ENCODE peak calls at places on chromosomes 3 and 15, in six cellular contexts. T is CD8-positive, alpha-beta T cell; O is CD4-positive, CD25-positive, alpha-beta regulatory T cell; S is K562; V is lung; I is OCI-LY7. X is an unnamed sample. For H3K9me3, the result is how much of the 10 kb centered on the place peaks cover.

GRCh38 chr3:141646760-141647561 is 91.1 kb upstream of the RNF7 start:
- DNase-seq in T (no peak), O (no peak), S (peak), V (peak), I (peak), X (no peak)

GRCh38 chr3:111910806-111911205 is 51.7 kb downstream of the PHLDB2 start:
- DNase-seq in T (no peak), O (no peak), S (no peak), V (no peak), I (no peak), X (no peak)

GRCh38 chr15:37084602-37085001 is 15.7 kb downstream of the MEIS2 start:
- DNase-seq in T (no peak), O (no peak), S (no peak), V (no peak), I (no peak), X (no peak)

GRCh38 chr15:75834011-75834410 is 9.2 kb upstream of the UBE2Q2 start:
- DNase-seq in T (no peak), O (no peak), S (no peak), V (no peak), I (no peak), X (no peak)

GRCh38 chr3:107752202-107752990 is 229.6 kb downstream of the BBX start:
- DNase-seq in T (no peak), O (no peak), S (peak), V (no peak), I (peak), X (no peak)

GRCh38 chr3:160331127-160331937 is 67.7 kb downstream of the IFT80 start:
- DNase-seq in T (no peak), O (no peak), S (peak), V (no peak), I (no peak), X (no peak)

GRCh38 chr3:25783661-25784512 is 644 bp upstream of the NGLY1 start:
- DNase-seq in T (no peak), O (no peak), S (peak), V (peak), I (peak), X (no peak)

GRCh38 chr15:70494861-70495571 is 268.3 kb downstream of the UACA start:
- DNase-seq in T (no peak), O (no peak), S (no peak), V (no peak), I (no peak), X (no peak)

GRCh38 chr3:43649365-43649968 is 27.7 kb upstream of the ANO10 start:
- DNase-seq in T (no peak), O (no peak), S (peak), V (no peak), I (no peak), X (no peak)

GRCh38 chr3:155254445-155254844 is 39.0 kb downstream of the STRIT1 start:
- DNase-seq in T (no peak), O (no peak), S (peak), V (no peak), I (no peak), X (no peak)

GRCh38 chr15:82852906-82853635 is 43.6 kb downstream of the WHAMM start:
- DNase-seq in T (no peak), O (no peak), S (no peak), V (no peak), I (no peak), X (no peak)

GRCh38 chr15:60370804-60371700 is 26.7 kb downstream of the ANXA2 start:
- DNase-seq in T (no peak), O (no peak), S (no peak), V (peak), I (no peak), X (no peak)

GRCh38 chr3:39095778-39096177 is 11.6 kb downstream of the GORASP1 start:
- DNase-seq in T (no peak), O (no peak), S (no peak), V (no peak), I (no peak), X (no peak)

GRCh38 chr3:111303760-111304159 is 232.1 kb downstream of the NECTIN3 start:
- DNase-seq in T (no peak), O (no peak), S (no peak), V (no peak), I (no peak), X (no peak)

GRCh38 chr3:24741506-24741905 is 246.9 kb upstream of the THRB start:
- DNase-seq in T (no peak), O (no peak), S (no peak), V (no peak), I (no peak), X (no peak)

GRCh38 chr15:68674975-68675374 is 96.2 kb downstream of the CORO2B start:
- DNase-seq in T (no peak), O (no peak), S (no peak), V (no peak), I (peak), X (no peak)

GRCh38 chr3:150177673-150178378 is 207.1 kb upstream of the PFN2 start:
- DNase-seq in T (no peak), O (no peak), S (no peak), V (no peak), I (no peak), X (no peak)

GRCh38 chr3:155792532-155792931 is 13.5 kb downstream of the C3orf33 start:
- DNase-seq in T (no peak), O (no peak), S (no peak), V (no peak), I (no peak), X (no peak)

GRCh38 chr3:155185623-155186022 is 105.5 kb downstream of the MME start:
- DNase-seq in T (no peak), O (no peak), S (no peak), V (no peak), I (no peak), X (no peak)

GRCh38 chr3:10520118-10520517 is 14.7 kb upstream of the ATP2B2 start:
- DNase-seq in T (no peak), O (no peak), S (no peak), V (no peak), I (no peak), X (no peak)

GRCh38 chr3:177833392-177833791 is 636.1 kb upstream of the TBL1XR1 start:
- DNase-seq in T (no peak), O (no peak), S (no peak), V (no peak), I (no peak), X (no peak)

GRCh38 chr3:6709178-6709577 is 151.7 kb upstream of the GRM7 start:
- DNase-seq in T (no peak), O (no peak), S (no peak), V (no peak), I (no peak), X (no peak)

DNA sequence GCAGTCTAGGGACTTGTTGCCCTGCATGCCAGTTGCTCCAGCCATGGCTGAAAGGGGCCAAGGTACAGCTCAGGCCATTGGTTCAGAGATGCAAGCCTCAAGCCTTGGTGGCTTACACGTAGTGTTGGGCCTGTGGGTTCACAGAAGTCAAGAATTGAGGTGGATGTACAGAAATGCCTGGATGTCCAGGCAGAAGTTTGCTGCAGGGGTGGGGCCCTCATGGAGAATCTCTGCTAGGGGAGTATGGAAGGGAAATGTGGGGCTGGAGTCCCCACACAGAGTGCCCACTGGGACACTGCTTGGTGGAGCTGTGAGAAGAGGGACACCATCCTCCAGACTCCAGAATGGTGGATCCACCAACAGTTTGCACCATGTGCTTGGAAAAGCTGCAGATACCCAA is 10.6 kb upstream of the B3GNT5 start:
- DNase-seq in T (no peak), O (no peak), S (no peak), V (no peak), I (no peak), X (no peak)
- H3K9me3 ChIP-seq in T (under half), O (under half), S (under half), V (under half), I (under half), X (under half)

GRCh38 chr3:122052968-122053367 is 2.2 kb upstream of the CD86 start:
- DNase-seq in T (no peak), O (no peak), S (no peak), V (no peak), I (peak), X (no peak)

GRCh38 chr3:122058294-122058693 is 3.1 kb downstream of the CD86 start:
- DNase-seq in T (no peak), O (no peak), S (no peak), V (no peak), I (no peak), X (no peak)

GRCh38 chr3:122057676-122058075 is 2.5 kb downstream of the CD86 start:
- DNase-seq in T (no peak), O (no peak), S (no peak), V (no peak), I (no peak), X (no peak)

GRCh38 chr3:122060044-122060694 is 5.0 kb downstream of the CD86 start:
- DNase-seq in T (no peak), O (no peak), S (peak), V (no peak), I (no peak), X (no peak)

GRCh38 chr3:122055215-122055614 is at the start of gene CD86:
- DNase-seq in T (no peak), O (no peak), S (no peak), V (no peak), I (peak), X (no peak)
- H3K9me3 ChIP-seq in T (under half), O (under half), S (under half), V (under half), I (under half), X (under half)

DNA sequence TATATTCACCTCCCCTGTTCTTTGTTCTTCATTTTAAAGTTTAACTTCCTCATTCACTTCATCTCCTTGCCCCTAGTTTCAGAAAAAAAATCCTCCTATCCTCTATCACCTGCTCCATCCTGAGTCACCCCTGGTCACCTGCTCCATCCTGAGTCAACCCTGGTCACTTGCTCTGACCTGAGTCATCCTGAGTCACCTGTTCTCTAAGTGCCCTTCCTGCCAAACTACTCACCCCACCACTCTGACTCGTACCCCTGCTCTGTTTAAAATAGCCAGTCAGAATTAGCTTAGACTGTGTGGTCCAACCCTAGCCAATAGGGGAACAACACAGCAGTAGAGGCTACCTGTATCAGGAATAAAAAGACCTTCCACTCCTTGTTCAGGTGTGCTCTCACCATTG is 716.9 kb downstream of the ZBBX start:
- DNase-seq in T (no peak), O (no peak), S (no peak), V (no peak), I (no peak), X (no peak)
- H3K9me3 ChIP-seq in T (under half), O (under half), S (under half), V (under half), I (under half), X (under half)

DNA sequence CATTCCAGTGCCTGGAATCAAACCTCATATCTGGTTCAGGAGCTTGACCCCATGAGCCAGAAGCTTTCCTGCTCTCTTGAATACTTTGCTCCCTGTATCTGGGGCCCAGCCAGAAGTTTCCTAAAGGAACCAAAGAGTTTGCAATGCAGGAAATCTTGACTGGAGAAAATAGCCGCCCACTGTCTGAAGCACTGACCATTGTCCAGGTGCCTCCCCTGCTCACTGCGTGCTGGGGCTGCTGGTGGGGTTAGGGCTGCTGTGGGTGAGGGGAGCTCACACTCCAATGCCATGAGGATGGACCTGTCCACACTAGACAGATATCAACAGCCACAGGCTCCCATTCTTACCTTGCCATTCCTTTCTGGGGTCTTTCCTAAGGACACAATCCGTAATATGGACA is 208.7 kb upstream of the LINGO1 start:
- DNase-seq in T (no peak), O (no peak), S (no peak), V (no peak), I (no peak), X (no peak)
- H3K9me3 ChIP-seq in T (under half), O (under half), S (under half), V (under half), I (under half), X (under half)

GRCh38 chr15:25189551-25189950 is 234.8 kb downstream of the SNRPN start:
- DNase-seq in T (no peak), O (no peak), S (no peak), V (no peak), I (no peak), X (no peak)
- H3K9me3 ChIP-seq in T (under half), O (under half), S (under half), V (half or more), I (under half), X (under half)

GRCh38 chr3:138544546-138544945 is 49.5 kb downstream of the CEP70 start:
- DNase-seq in T (no peak), O (no peak), S (no peak), V (no peak), I (no peak), X (no peak)

GRCh38 chr3:138547342-138547975 is 46.6 kb downstream of the CEP70 start:
- DNase-seq in T (no peak), O (no peak), S (no peak), V (no peak), I (no peak), X (no peak)

GRCh38 chr3:138549578-138549977 is 44.5 kb downstream of the CEP70 start:
- DNase-seq in T (no peak), O (no peak), S (no peak), V (no peak), I (no peak), X (no peak)
- H3K9me3 ChIP-seq in T (under half), O (under half), S (under half), V (under half), I (under half), X (under half)

GRCh38 chr15:87576486-87577176 is 679.9 kb downstream of the NTRK3 start:
- DNase-seq in T (no peak), O (no peak), S (no peak), V (no peak), I (no peak), X (no peak)
- H3K9me3 ChIP-seq in T (under half), O (under half), S (under half), V (under half), I (under half), X (under half)

DNA sequence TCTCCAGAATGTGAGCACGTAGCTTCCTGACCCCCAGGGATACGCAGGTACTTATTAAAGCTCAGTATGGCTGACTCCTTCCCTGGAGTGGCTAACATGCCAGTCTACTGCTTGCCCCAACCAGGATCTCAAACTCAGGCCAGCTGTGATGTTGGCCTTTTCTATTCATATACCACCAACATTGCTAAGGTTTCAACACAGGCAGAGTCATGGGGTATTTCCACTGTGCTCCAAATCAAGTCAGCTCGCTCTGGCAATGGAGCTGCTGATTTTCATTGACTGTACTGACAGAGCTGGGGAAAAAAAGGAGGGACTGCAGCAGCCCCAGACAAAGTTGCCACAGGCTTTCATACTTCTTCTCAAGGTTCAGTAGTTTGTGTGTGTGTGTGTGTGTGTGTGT is 87.0 kb downstream of the CFAP20DC start:
- DNase-seq in T (no peak), O (no peak), S (no peak), V (no peak), I (no peak), X (no peak)
- H3K9me3 ChIP-seq in T (under half), O (under half), S (under half), V (under half), I (under half), X (under half)